ENCODE peak calls at places on chromosomes 1 and 21, in ten cellular contexts. One of them, this sample, is unnamed.

GRCh38 chr1:44867801-44868200 is 24.7 kb upstream of the PTCH2 start:
- DNase-seq in upper lobe of right lung: peak; percentile 69
- DNase-seq in CD4-positive, alpha-beta T cell: no peak
- DNase-seq in activated CD8-positive, alpha-beta T cell treated with anti-CD3 and anti-CD28 coated beads for 36 hours: no peak
- DNase-seq in WTC11: no peak
- DNase-seq in HCT116: no peak
- DNase-seq in Panc1: no peak
- DNase-seq in GM20000: no peak
- DNase-seq in RWPE1: no peak
- DNase-seq in neural crest cell: no peak
- DNase-seq in this sample: no peak

GRCh38 chr1:19033516-19033840 is 77.0 kb upstream of the IFFO2 start:
- DNase-seq in upper lobe of right lung: peak; percentile 32
- DNase-seq in CD4-positive, alpha-beta T cell: no peak
- DNase-seq in activated CD8-positive, alpha-beta T cell treated with anti-CD3 and anti-CD28 coated beads for 36 hours: no peak
- DNase-seq in WTC11: peak; percentile 5
- DNase-seq in HCT116: no peak
- DNase-seq in Panc1: no peak
- DNase-seq in GM20000: no peak
- DNase-seq in RWPE1: peak; percentile 28
- DNase-seq in neural crest cell: no peak
- DNase-seq in this sample: no peak

GRCh38 chr1:204263240-204263848 is 49.6 kb upstream of the GOLT1A start:
- DNase-seq in upper lobe of right lung: no peak
- DNase-seq in CD4-positive, alpha-beta T cell: no peak
- DNase-seq in activated CD8-positive, alpha-beta T cell treated with anti-CD3 and anti-CD28 coated beads for 36 hours: no peak
- DNase-seq in WTC11: no peak
- DNase-seq in HCT116: no peak
- DNase-seq in Panc1: no peak
- DNase-seq in GM20000: no peak
- DNase-seq in RWPE1: no peak
- DNase-seq in neural crest cell: peak; percentile 3
- DNase-seq in this sample: no peak

GRCh38 chr1:244651956-244652698 is 799 bp upstream of the DESI2 start:
- DNase-seq in upper lobe of right lung: no peak
- DNase-seq in CD4-positive, alpha-beta T cell: no peak
- DNase-seq in activated CD8-positive, alpha-beta T cell treated with anti-CD3 and anti-CD28 coated beads for 36 hours: peak; percentile 4
- DNase-seq in WTC11: no peak
- DNase-seq in HCT116: peak; percentile 3
- DNase-seq in Panc1: no peak
- DNase-seq in GM20000: no peak
- DNase-seq in RWPE1: no peak
- DNase-seq in neural crest cell: no peak
- DNase-seq in this sample: no peak

GRCh38 chr1:215797859-215798258 is 230.8 kb downstream of the KCTD3 start:
- DNase-seq in upper lobe of right lung: no peak
- DNase-seq in CD4-positive, alpha-beta T cell: no peak
- DNase-seq in activated CD8-positive, alpha-beta T cell treated with anti-CD3 and anti-CD28 coated beads for 36 hours: no peak
- DNase-seq in WTC11: no peak
- DNase-seq in HCT116: no peak
- DNase-seq in Panc1: no peak
- DNase-seq in GM20000: no peak
- DNase-seq in RWPE1: no peak
- DNase-seq in neural crest cell: no peak
- DNase-seq in this sample: no peak

GRCh38 chr1:44129616-44130500 is 11.2 kb downstream of the KLF17 start:
- DNase-seq in upper lobe of right lung: no peak
- DNase-seq in CD4-positive, alpha-beta T cell: no peak
- DNase-seq in activated CD8-positive, alpha-beta T cell treated with anti-CD3 and anti-CD28 coated beads for 36 hours: no peak
- DNase-seq in WTC11: no peak
- DNase-seq in HCT116: no peak
- DNase-seq in Panc1: no peak
- DNase-seq in GM20000: no peak
- DNase-seq in RWPE1: no peak
- DNase-seq in neural crest cell: no peak
- DNase-seq in this sample: no peak

GRCh38 chr1:164630626-164631396 is 71.8 kb downstream of the PBX1 start:
- DNase-seq in upper lobe of right lung: no peak
- DNase-seq in CD4-positive, alpha-beta T cell: no peak
- DNase-seq in activated CD8-positive, alpha-beta T cell treated with anti-CD3 and anti-CD28 coated beads for 36 hours: no peak
- DNase-seq in WTC11: no peak
- DNase-seq in HCT116: no peak
- DNase-seq in Panc1: no peak
- DNase-seq in GM20000: no peak
- DNase-seq in RWPE1: peak; percentile 51
- DNase-seq in neural crest cell: no peak
- DNase-seq in this sample: no peak

GRCh38 chr1:212452323-212453155 is 19.8 kb downstream of the NENF start:
- DNase-seq in upper lobe of right lung: no peak
- DNase-seq in CD4-positive, alpha-beta T cell: no peak
- DNase-seq in activated CD8-positive, alpha-beta T cell treated with anti-CD3 and anti-CD28 coated beads for 36 hours: no peak
- DNase-seq in WTC11: no peak
- DNase-seq in HCT116: no peak
- DNase-seq in Panc1: no peak
- DNase-seq in GM20000: no peak
- DNase-seq in RWPE1: no peak
- DNase-seq in neural crest cell: no peak
- DNase-seq in this sample: no peak

GRCh38 chr21:42118121-42118795 is 47.1 kb downstream of the UMODL1 start:
- DNase-seq in upper lobe of right lung: no peak
- DNase-seq in CD4-positive, alpha-beta T cell: no peak
- DNase-seq in activated CD8-positive, alpha-beta T cell treated with anti-CD3 and anti-CD28 coated beads for 36 hours: no peak
- DNase-seq in WTC11: no peak
- DNase-seq in HCT116: no peak
- DNase-seq in Panc1: no peak
- DNase-seq in GM20000: no peak
- DNase-seq in RWPE1: no peak
- DNase-seq in neural crest cell: no peak
- DNase-seq in this sample: no peak

GRCh38 chr1:160519542-160520435 is 3.3 kb downstream of the SLAMF6 start:
- DNase-seq in upper lobe of right lung: no peak
- DNase-seq in CD4-positive, alpha-beta T cell: no peak
- DNase-seq in activated CD8-positive, alpha-beta T cell treated with anti-CD3 and anti-CD28 coated beads for 36 hours: peak; percentile 73
- DNase-seq in WTC11: no peak
- DNase-seq in HCT116: no peak
- DNase-seq in Panc1: no peak
- DNase-seq in GM20000: peak; percentile 8
- DNase-seq in RWPE1: peak; percentile 20
- DNase-seq in neural crest cell: no peak
- DNase-seq in this sample: no peak

GRCh38 chr1:162690672-162691434 is 58.6 kb downstream of the DDR2 start:
- DNase-seq in upper lobe of right lung: no peak
- DNase-seq in CD4-positive, alpha-beta T cell: no peak
- DNase-seq in activated CD8-positive, alpha-beta T cell treated with anti-CD3 and anti-CD28 coated beads for 36 hours: peak; percentile 8
- DNase-seq in WTC11: peak; percentile 24
- DNase-seq in HCT116: peak; percentile 73
- DNase-seq in Panc1: peak; percentile 74
- DNase-seq in GM20000: no peak
- DNase-seq in RWPE1: peak; percentile 87
- DNase-seq in neural crest cell: peak; percentile 9
- DNase-seq in this sample: no peak

DNA sequence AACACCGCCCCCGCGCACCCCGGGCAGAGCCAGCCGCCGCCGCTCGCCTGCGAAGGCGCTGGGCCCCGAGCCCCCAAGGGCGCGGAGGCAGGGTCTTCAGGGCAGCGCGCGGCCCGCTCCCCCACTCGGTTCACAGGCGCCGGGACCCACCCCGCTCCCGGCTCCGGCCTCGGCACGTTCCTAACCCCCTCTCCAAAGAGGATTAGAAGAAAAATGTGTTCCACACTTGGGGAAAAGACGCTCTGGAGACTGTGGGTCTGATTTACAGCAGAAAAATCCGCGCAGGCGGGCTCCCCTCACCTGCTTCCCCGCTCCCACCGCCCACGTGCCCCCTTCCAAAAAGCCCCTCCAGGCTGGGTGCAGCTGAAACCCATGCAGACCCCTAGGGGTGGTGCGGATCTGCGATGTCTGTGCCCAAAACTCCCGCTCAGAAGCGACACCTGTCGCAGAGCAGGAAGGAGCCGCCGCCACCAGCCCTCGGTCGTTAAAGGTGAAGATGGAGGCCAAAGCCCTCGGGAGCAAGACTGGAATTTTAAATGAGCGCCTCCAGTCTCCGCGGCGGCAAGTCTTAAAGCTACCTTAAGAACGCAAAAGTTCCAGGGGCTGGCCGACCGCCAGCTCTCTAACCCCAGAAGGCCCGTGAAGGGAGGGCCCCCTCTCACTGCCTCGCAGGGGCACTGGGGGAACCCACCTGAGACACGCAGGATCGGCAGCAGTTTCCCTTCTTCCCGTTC is 624 bp upstream of the CHD5 start:
- DNase-seq in upper lobe of right lung: no peak
- DNase-seq in CD4-positive, alpha-beta T cell: no peak
- DNase-seq in activated CD8-positive, alpha-beta T cell treated with anti-CD3 and anti-CD28 coated beads for 36 hours: peak; percentile 13
- DNase-seq in WTC11: peak; percentile 49
- DNase-seq in HCT116: no peak
- DNase-seq in Panc1: no peak
- DNase-seq in GM20000: peak; percentile 61
- DNase-seq in RWPE1: no peak
- DNase-seq in neural crest cell: no peak
- DNase-seq in this sample: no peak
- TF ChIP-seq CTCF in upper lobe of right lung: no peak
- TF ChIP-seq CTCF in CD4-positive, alpha-beta T cell: no peak
- TF ChIP-seq CTCF in activated CD8-positive, alpha-beta T cell treated with anti-CD3 and anti-CD28 coated beads for 36 hours: no peak
- TF ChIP-seq CTCF in WTC11: no peak
- TF ChIP-seq CTCF in HCT116: no peak
- TF ChIP-seq CTCF in Panc1: peak; percentile 45
- TF ChIP-seq CTCF in GM20000: no peak
- TF ChIP-seq CTCF in RWPE1: no peak
- TF ChIP-seq CTCF in neural crest cell: no peak
- TF ChIP-seq CTCF in this sample: no peak

GRCh38 chr1:88252745-88253144 is 431.3 kb upstream of the PKN2 start:
- DNase-seq in upper lobe of right lung: no peak
- DNase-seq in CD4-positive, alpha-beta T cell: no peak
- DNase-seq in activated CD8-positive, alpha-beta T cell treated with anti-CD3 and anti-CD28 coated beads for 36 hours: no peak
- DNase-seq in WTC11: no peak
- DNase-seq in HCT116: no peak
- DNase-seq in Panc1: no peak
- DNase-seq in GM20000: no peak
- DNase-seq in RWPE1: no peak
- DNase-seq in neural crest cell: no peak
- DNase-seq in this sample: no peak
- TF ChIP-seq CTCF in upper lobe of right lung: no peak
- TF ChIP-seq CTCF in CD4-positive, alpha-beta T cell: no peak
- TF ChIP-seq CTCF in activated CD8-positive, alpha-beta T cell treated with anti-CD3 and anti-CD28 coated beads for 36 hours: no peak
- TF ChIP-seq CTCF in WTC11: no peak
- TF ChIP-seq CTCF in HCT116: no peak
- TF ChIP-seq CTCF in Panc1: no peak
- TF ChIP-seq CTCF in GM20000: no peak
- TF ChIP-seq CTCF in RWPE1: no peak
- TF ChIP-seq CTCF in neural crest cell: no peak
- TF ChIP-seq CTCF in this sample: no peak

GRCh38 chr1:110148961-110149360 is 1.3 kb upstream of the SLC6A17 start:
- DNase-seq in upper lobe of right lung: no peak
- DNase-seq in CD4-positive, alpha-beta T cell: no peak
- DNase-seq in activated CD8-positive, alpha-beta T cell treated with anti-CD3 and anti-CD28 coated beads for 36 hours: no peak
- DNase-seq in WTC11: no peak
- DNase-seq in HCT116: peak; percentile 27
- DNase-seq in Panc1: no peak
- DNase-seq in GM20000: no peak
- DNase-seq in RWPE1: no peak
- DNase-seq in neural crest cell: no peak
- DNase-seq in this sample: peak; percentile 11

GRCh38 chr1:110152133-110152785 is 2.0 kb downstream of the SLC6A17 start:
- DNase-seq in upper lobe of right lung: no peak
- DNase-seq in CD4-positive, alpha-beta T cell: no peak
- DNase-seq in activated CD8-positive, alpha-beta T cell treated with anti-CD3 and anti-CD28 coated beads for 36 hours: no peak
- DNase-seq in WTC11: no peak
- DNase-seq in HCT116: no peak
- DNase-seq in Panc1: no peak
- DNase-seq in GM20000: no peak
- DNase-seq in RWPE1: peak; percentile 33
- DNase-seq in neural crest cell: no peak
- DNase-seq in this sample: no peak

GRCh38 chr1:110151175-110151715 is 951 bp downstream of the SLC6A17 start:
- DNase-seq in upper lobe of right lung: no peak
- DNase-seq in CD4-positive, alpha-beta T cell: no peak
- DNase-seq in activated CD8-positive, alpha-beta T cell treated with anti-CD3 and anti-CD28 coated beads for 36 hours: no peak
- DNase-seq in WTC11: no peak
- DNase-seq in HCT116: no peak
- DNase-seq in Panc1: no peak
- DNase-seq in GM20000: no peak
- DNase-seq in RWPE1: no peak
- DNase-seq in neural crest cell: no peak
- DNase-seq in this sample: no peak

GRCh38 chr1:110153407-110153950 is 3.2 kb downstream of the SLC6A17 start:
- DNase-seq in upper lobe of right lung: no peak
- DNase-seq in CD4-positive, alpha-beta T cell: no peak
- DNase-seq in activated CD8-positive, alpha-beta T cell treated with anti-CD3 and anti-CD28 coated beads for 36 hours: no peak
- DNase-seq in WTC11: no peak
- DNase-seq in HCT116: no peak
- DNase-seq in Panc1: no peak
- DNase-seq in GM20000: no peak
- DNase-seq in RWPE1: no peak
- DNase-seq in neural crest cell: no peak
- DNase-seq in this sample: no peak

DNA sequence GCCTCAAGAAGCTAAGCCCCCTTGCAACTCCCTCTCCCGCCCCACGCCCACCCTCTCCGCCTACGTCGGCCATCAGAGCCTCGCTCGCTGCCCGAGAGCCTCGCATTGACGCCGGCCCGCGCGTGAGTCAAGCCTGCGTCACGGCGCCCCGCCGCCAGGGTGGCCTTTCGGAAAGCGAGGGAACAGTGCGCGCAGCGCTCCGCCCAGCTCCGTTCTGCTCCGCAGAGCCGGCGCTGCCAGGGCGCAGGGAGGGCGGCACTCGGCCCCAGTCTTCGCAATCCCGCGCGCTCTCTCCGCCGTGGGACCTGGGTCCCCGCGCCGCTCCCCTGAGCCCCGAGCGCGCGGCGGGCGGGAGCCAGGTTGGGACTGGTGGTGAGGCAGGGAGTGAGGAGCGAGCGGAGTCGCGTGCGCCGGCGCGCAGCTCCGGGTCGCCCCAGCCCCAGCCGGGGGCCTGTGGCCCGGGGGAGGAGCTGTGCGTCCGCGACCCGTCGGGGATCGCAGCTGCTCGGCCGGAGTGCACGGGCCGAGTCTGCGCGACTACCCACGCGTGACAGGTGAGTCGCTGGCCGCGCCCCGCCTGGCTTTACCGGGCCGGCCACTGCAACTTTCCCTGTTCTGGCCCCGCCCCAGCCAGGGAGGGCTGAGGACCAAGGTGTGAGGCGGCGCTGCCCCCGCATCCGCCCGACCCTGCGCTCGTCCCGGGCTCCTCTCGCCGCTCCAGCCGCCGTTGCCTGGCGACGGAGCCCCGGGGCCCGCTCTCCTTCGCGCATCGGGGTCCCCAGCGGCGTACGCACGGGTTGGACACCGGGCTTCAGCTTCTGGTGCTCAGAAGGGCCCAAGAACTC is at the start of gene SLC6A17:
- DNase-seq in upper lobe of right lung: no peak
- DNase-seq in CD4-positive, alpha-beta T cell: no peak
- DNase-seq in activated CD8-positive, alpha-beta T cell treated with anti-CD3 and anti-CD28 coated beads for 36 hours: peak; percentile 69
- DNase-seq in WTC11: peak; percentile 63
- DNase-seq in HCT116: peak; percentile 65
- DNase-seq in Panc1: no peak
- DNase-seq in GM20000: no peak
- DNase-seq in RWPE1: peak; percentile 74
- DNase-seq in neural crest cell: peak; percentile 31
- DNase-seq in this sample: peak; percentile 47
- TF ChIP-seq CTCF in upper lobe of right lung: no peak
- TF ChIP-seq CTCF in CD4-positive, alpha-beta T cell: no peak
- TF ChIP-seq CTCF in activated CD8-positive, alpha-beta T cell treated with anti-CD3 and anti-CD28 coated beads for 36 hours: no peak
- TF ChIP-seq CTCF in WTC11: no peak
- TF ChIP-seq CTCF in HCT116: peak; percentile 4
- TF ChIP-seq CTCF in Panc1: no peak
- TF ChIP-seq CTCF in GM20000: no peak
- TF ChIP-seq CTCF in RWPE1: no peak
- TF ChIP-seq CTCF in neural crest cell: peak; percentile 50
- TF ChIP-seq CTCF in this sample: no peak

GRCh38 chr1:29047142-29047541 is 76.6 kb downstream of the TMEM200B start:
- DNase-seq in upper lobe of right lung: no peak
- DNase-seq in CD4-positive, alpha-beta T cell: no peak
- DNase-seq in activated CD8-positive, alpha-beta T cell treated with anti-CD3 and anti-CD28 coated beads for 36 hours: no peak
- DNase-seq in WTC11: no peak
- DNase-seq in HCT116: no peak
- DNase-seq in Panc1: no peak
- DNase-seq in GM20000: no peak
- DNase-seq in RWPE1: no peak
- DNase-seq in neural crest cell: no peak
- DNase-seq in this sample: no peak
- TF ChIP-seq CTCF in upper lobe of right lung: no peak
- TF ChIP-seq CTCF in CD4-positive, alpha-beta T cell: no peak
- TF ChIP-seq CTCF in activated CD8-positive, alpha-beta T cell treated with anti-CD3 and anti-CD28 coated beads for 36 hours: no peak
- TF ChIP-seq CTCF in WTC11: no peak
- TF ChIP-seq CTCF in HCT116: no peak
- TF ChIP-seq CTCF in Panc1: no peak
- TF ChIP-seq CTCF in GM20000: no peak
- TF ChIP-seq CTCF in RWPE1: no peak
- TF ChIP-seq CTCF in neural crest cell: no peak
- TF ChIP-seq CTCF in this sample: no peak

This sample was measured in Calu3.